ENCODE peak calls at places on chromosome 12, in eight cellular contexts. One of them, this sample, is unnamed.

GRCh38 chr12:93886533-93887511 is 209.6 kb downstream of the CRADD start:
- DNase-seq in hypothalamus: no peak
- DNase-seq in LoVo: peak; percentile 93
- DNase-seq in IMR-90: peak; percentile 89
- DNase-seq in HCT116: no peak
- DNase-seq in KBM-7: no peak
- DNase-seq in EH: peak; percentile 98
- DNase-seq in neural crest cell: no peak
- DNase-seq in this sample: peak; percentile 50

GRCh38 chr12:5478081-5478706 is 46.3 kb downstream of the NTF3 start:
- DNase-seq in EH: no peak
- DNase-seq in KBM-7: no peak
- DNase-seq in IMR-90: peak; percentile 44
- DNase-seq in HCT116: no peak
- DNase-seq in LoVo: no peak
- DNase-seq in hypothalamus: no peak
- DNase-seq in neural crest cell: no peak
- DNase-seq in this sample: no peak

GRCh38 chr12:117334855-117335587 is 26.4 kb downstream of the NOS1 start:
- DNase-seq in IMR-90: no peak
- DNase-seq in LoVo: no peak
- DNase-seq in HCT116: no peak
- DNase-seq in hypothalamus: no peak
- DNase-seq in EH: peak; percentile 2
- DNase-seq in KBM-7: no peak
- DNase-seq in neural crest cell: no peak
- DNase-seq in this sample: no peak

GRCh38 chr12:114679942-114680341 is 4.0 kb downstream of the TBX3 start:
- DNase-seq in IMR-90: no peak
- DNase-seq in EH: no peak
- DNase-seq in neural crest cell: no peak
- DNase-seq in KBM-7: no peak
- DNase-seq in hypothalamus: no peak
- DNase-seq in HCT116: no peak
- DNase-seq in LoVo: no peak
- DNase-seq in this sample: peak; percentile 42

GRCh38 chr12:82527165-82527780 is 159.4 kb upstream of the TMTC2 start:
- DNase-seq in hypothalamus: peak; percentile 25
- DNase-seq in IMR-90: peak; percentile 64
- DNase-seq in HCT116: peak; percentile 47
- DNase-seq in EH: peak; percentile 60
- DNase-seq in KBM-7: peak; percentile 55
- DNase-seq in neural crest cell: peak; percentile 48
- DNase-seq in LoVo: peak; percentile 78
- DNase-seq in this sample: peak; percentile 86

GRCh38 chr12:85310456-85311076 is 30.5 kb downstream of the ALX1 start:
- DNase-seq in IMR-90: peak; percentile 1
- DNase-seq in EH: peak; percentile 4
- DNase-seq in hypothalamus: no peak
- DNase-seq in KBM-7: no peak
- DNase-seq in neural crest cell: no peak
- DNase-seq in LoVo: no peak
- DNase-seq in HCT116: peak; percentile 6
- DNase-seq in this sample: peak; percentile 52

GRCh38 chr12:6443361-6443983 is 1.3 kb upstream of the CD27 start:
- DNase-seq in KBM-7: no peak
- DNase-seq in EH: no peak
- DNase-seq in HCT116: no peak
- DNase-seq in IMR-90: no peak
- DNase-seq in LoVo: no peak
- DNase-seq in hypothalamus: no peak
- DNase-seq in neural crest cell: no peak
- DNase-seq in this sample: no peak

GRCh38 chr12:88242161-88242925 is 100.2 kb downstream of the TMTC3 start:
- DNase-seq in IMR-90: peak; percentile 99
- DNase-seq in LoVo: peak; percentile 73
- DNase-seq in neural crest cell: no peak
- DNase-seq in KBM-7: no peak
- DNase-seq in EH: peak; percentile 97
- DNase-seq in HCT116: peak; percentile 87
- DNase-seq in hypothalamus: no peak
- DNase-seq in this sample: peak; percentile 77

GRCh38 chr12:86530996-86531655 is 274.9 kb upstream of the MGAT4C start:
- DNase-seq in IMR-90: no peak
- DNase-seq in EH: no peak
- DNase-seq in HCT116: no peak
- DNase-seq in neural crest cell: no peak
- DNase-seq in hypothalamus: no peak
- DNase-seq in LoVo: no peak
- DNase-seq in KBM-7: no peak
- DNase-seq in this sample: peak; percentile 63

GRCh38 chr12:124397807-124398577 is 103.1 kb downstream of the RFLNA start:
- DNase-seq in neural crest cell: no peak
- DNase-seq in IMR-90: peak; percentile 41
- DNase-seq in hypothalamus: no peak
- DNase-seq in EH: peak; percentile 27
- DNase-seq in LoVo: no peak
- DNase-seq in HCT116: no peak
- DNase-seq in KBM-7: peak; percentile 10
- DNase-seq in this sample: no peak

GRCh38 chr12:112998997-112999767 is 20.9 kb downstream of the OAS2 start:
- DNase-seq in neural crest cell: no peak
- DNase-seq in EH: no peak
- DNase-seq in IMR-90: no peak
- DNase-seq in LoVo: no peak
- DNase-seq in HCT116: no peak
- DNase-seq in KBM-7: no peak
- DNase-seq in hypothalamus: no peak
- DNase-seq in this sample: no peak

GRCh38 chr12:69641546-69641945 is 30.8 kb upstream of the LRRC10 start:
- DNase-seq in LoVo: no peak
- DNase-seq in HCT116: no peak
- DNase-seq in KBM-7: no peak
- DNase-seq in neural crest cell: no peak
- DNase-seq in hypothalamus: no peak
- DNase-seq in EH: no peak
- DNase-seq in IMR-90: no peak
- DNase-seq in this sample: no peak

GRCh38 chr12:76976777-76977465 is 88.4 kb downstream of the E2F7 start:
- DNase-seq in hypothalamus: no peak
- DNase-seq in neural crest cell: no peak
- DNase-seq in LoVo: no peak
- DNase-seq in KBM-7: no peak
- DNase-seq in EH: peak; percentile 25
- DNase-seq in HCT116: no peak
- DNase-seq in IMR-90: no peak
- DNase-seq in this sample: peak; percentile 16

GRCh38 chr12:92034858-92035401 is 110.7 kb downstream of the BTG1 start:
- DNase-seq in IMR-90: peak; percentile 91
- DNase-seq in HCT116: peak; percentile 6
- DNase-seq in hypothalamus: no peak
- DNase-seq in EH: peak; percentile 79
- DNase-seq in LoVo: peak; percentile 88
- DNase-seq in neural crest cell: no peak
- DNase-seq in KBM-7: peak; percentile 49
- DNase-seq in this sample: peak; percentile 69

GRCh38 chr12:42587564-42588307 is 1.8 kb downstream of the PRICKLE1 start:
- DNase-seq in KBM-7: no peak
- DNase-seq in IMR-90: peak; percentile 16
- DNase-seq in hypothalamus: no peak
- DNase-seq in HCT116: no peak
- DNase-seq in LoVo: no peak
- DNase-seq in EH: no peak
- DNase-seq in neural crest cell: no peak
- DNase-seq in this sample: peak; percentile 66

GRCh38 chr12:57176846-57177245 is 29.4 kb upstream of the LRP1-AS start:
- DNase-seq in IMR-90: no peak
- DNase-seq in KBM-7: no peak
- DNase-seq in hypothalamus: no peak
- DNase-seq in EH: no peak
- DNase-seq in HCT116: no peak
- DNase-seq in LoVo: no peak
- DNase-seq in neural crest cell: no peak
- DNase-seq in this sample: no peak

GRCh38 chr12:80268924-80269749 is 169.8 kb downstream of the OTOGL start:
- DNase-seq in LoVo: peak; percentile 22
- DNase-seq in hypothalamus: no peak
- DNase-seq in IMR-90: peak; percentile 93
- DNase-seq in EH: peak; percentile 90
- DNase-seq in HCT116: peak; percentile 54
- DNase-seq in KBM-7: no peak
- DNase-seq in neural crest cell: no peak
- DNase-seq in this sample: peak; percentile 74

GRCh38 chr12:123269395-123269892 is 2.2 kb downstream of the CDK2AP1 start:
- DNase-seq in HCT116: no peak
- DNase-seq in neural crest cell: peak; percentile 82
- DNase-seq in KBM-7: no peak
- DNase-seq in EH: peak; percentile 86
- DNase-seq in hypothalamus: peak; percentile 97
- DNase-seq in LoVo: no peak
- DNase-seq in IMR-90: peak; percentile 61
- DNase-seq in this sample: peak; percentile 84

GRCh38 chr12:4564819-4565218 is 2.8 kb downstream of the DYRK4 start:
- DNase-seq in KBM-7: no peak
- DNase-seq in EH: no peak
- DNase-seq in neural crest cell: no peak
- DNase-seq in hypothalamus: no peak
- DNase-seq in IMR-90: no peak
- DNase-seq in HCT116: no peak
- DNase-seq in LoVo: no peak
- DNase-seq in this sample: no peak

GRCh38 chr12:21065845-21066244 is 65.1 kb upstream of the SLCO1B1 start:
- DNase-seq in EH: no peak
- DNase-seq in HCT116: peak; percentile 18
- DNase-seq in LoVo: peak; percentile 20
- DNase-seq in IMR-90: no peak
- DNase-seq in hypothalamus: no peak
- DNase-seq in neural crest cell: no peak
- DNase-seq in KBM-7: peak; percentile 4
- DNase-seq in this sample: peak; percentile 23

GRCh38 chr12:49335118-49335954 is 1.7 kb downstream of the C1QL4 start:
- DNase-seq in hypothalamus: no peak
- DNase-seq in LoVo: no peak
- DNase-seq in HCT116: no peak
- DNase-seq in EH: no peak
- DNase-seq in KBM-7: no peak
- DNase-seq in neural crest cell: no peak
- DNase-seq in IMR-90: no peak
- DNase-seq in this sample: no peak

GRCh38 chr12:46908236-46908935 is 82.6 kb upstream of the SLC38A4 start:
- DNase-seq in HCT116: no peak
- DNase-seq in LoVo: peak; percentile 18
- DNase-seq in hypothalamus: no peak
- DNase-seq in EH: peak; percentile 78
- DNase-seq in neural crest cell: no peak
- DNase-seq in KBM-7: no peak
- DNase-seq in IMR-90: peak; percentile 34
- DNase-seq in this sample: peak; percentile 35

GRCh38 chr12:108854055-108854452 is 3.3 kb downstream of the SSH1 start:
- DNase-seq in IMR-90: peak; percentile 95
- DNase-seq in KBM-7: no peak
- DNase-seq in EH: peak; percentile 96
- DNase-seq in hypothalamus: no peak
- DNase-seq in LoVo: no peak
- DNase-seq in neural crest cell: no peak
- DNase-seq in HCT116: no peak
- DNase-seq in this sample: peak; percentile 90

GRCh38 chr12:111455448-111456320 is 50.0 kb downstream of the SH2B3 start:
- DNase-seq in HCT116: no peak
- DNase-seq in neural crest cell: no peak
- DNase-seq in KBM-7: no peak
- DNase-seq in EH: peak; percentile 92
- DNase-seq in IMR-90: peak; percentile 81
- DNase-seq in hypothalamus: no peak
- DNase-seq in LoVo: no peak
- DNase-seq in this sample: peak; percentile 36

GRCh38 chr12:124742702-124743101 is 121.0 kb downstream of the SCARB1 start:
- DNase-seq in EH: no peak
- DNase-seq in neural crest cell: no peak
- DNase-seq in IMR-90: no peak
- DNase-seq in KBM-7: no peak
- DNase-seq in hypothalamus: no peak
- DNase-seq in HCT116: no peak
- DNase-seq in LoVo: no peak
- DNase-seq in this sample: no peak

GRCh38 chr12:22535038-22535437 is 9.3 kb downstream of the C2CD5 start:
- DNase-seq in EH: no peak
- DNase-seq in IMR-90: no peak
- DNase-seq in LoVo: no peak
- DNase-seq in HCT116: no peak
- DNase-seq in hypothalamus: no peak
- DNase-seq in neural crest cell: no peak
- DNase-seq in KBM-7: no peak
- DNase-seq in this sample: no peak

This sample was measured in adipocyte.